ENCODE peak calls at places on chromosome 10, in seven cellular contexts. A, Y, E, U, S, B and I are unnamed samples.
A peak's percentile ranks its signal among the peaks of the same experiment; 100 is the strongest.

GRCh38 chr10:5553400-5554170 is 28.8 kb downstream of the CALML3 start:
- DNase-seq in A (peak; percentile 6), Y (no peak), E (no peak), U (no peak), S (no peak), B (no peak), I (no peak)

GRCh38 chr10:75994332-75995040 is 563.1 kb downstream of the LRMDA start:
- DNase-seq in A (no peak), Y (no peak), E (no peak), U (no peak), S (no peak), B (no peak), I (no peak)

GRCh38 chr10:12483996-12484944 is 134.9 kb downstream of the CAMK1D start:
- DNase-seq in A (no peak), Y (no peak), E (peak; percentile 12), U (no peak), S (no peak), B (no peak), I (no peak)

GRCh38 chr10:8416192-8416701 is 361.8 kb downstream of the GATA3 start:
- DNase-seq in A (no peak), Y (no peak), E (no peak), U (no peak), S (no peak), B (no peak), I (no peak)

GRCh38 chr10:72331575-72332422 is 22.9 kb downstream of the DNAJB12 start:
- DNase-seq in A (peak; percentile 91), Y (peak; percentile 43), E (peak; percentile 93), U (no peak), S (peak; percentile 91), B (peak; percentile 92), I (peak; percentile 64)

GRCh38 chr10:22825841-22826240 is 102.0 kb upstream of the ARMC3 start:
- DNase-seq in A (peak; percentile 63), Y (no peak), E (no peak), U (no peak), S (no peak), B (no peak), I (peak; percentile 31)

GRCh38 chr10:130751106-130751840 is 560.2 kb downstream of the TCERG1L start:
- DNase-seq in A (peak; percentile 35), Y (no peak), E (no peak), U (no peak), S (no peak), B (no peak), I (no peak)

GRCh38 chr10:36534471-36535002 is 590.9 kb upstream of the ANKRD30A start:
- DNase-seq in A (no peak), Y (no peak), E (peak; percentile 82), U (peak; percentile 67), S (peak; percentile 35), B (no peak), I (peak; percentile 2)

GRCh38 chr10:13724484-13724883 is 137.7 kb downstream of the PRPF18 start:
- DNase-seq in A (no peak), Y (no peak), E (peak; percentile 96), U (no peak), S (peak; percentile 91), B (no peak), I (no peak)

GRCh38 chr10:70998086-70998485 is 109.7 kb upstream of the PCBD1 start:
- DNase-seq in A (no peak), Y (no peak), E (no peak), U (no peak), S (no peak), B (no peak), I (no peak)

GRCh38 chr10:29925771-29926345 is 133.5 kb downstream of the JCAD start:
- DNase-seq in A (no peak), Y (no peak), E (no peak), U (no peak), S (no peak), B (no peak), I (no peak)

GRCh38 chr10:50291261-50291850 is 40.0 kb upstream of the ASAH2 start:
- DNase-seq in A (no peak), Y (no peak), E (peak; percentile 47), U (peak; percentile 8), S (no peak), B (no peak), I (no peak)

GRCh38 chr10:11874568-11875182 is 51.5 kb downstream of the PROSER2 start:
- DNase-seq in A (peak; percentile 30), Y (no peak), E (peak; percentile 76), U (no peak), S (no peak), B (no peak), I (no peak)

GRCh38 chr10:13758761-13759160 is 172.0 kb downstream of the PRPF18 start:
- DNase-seq in A (no peak), Y (no peak), E (no peak), U (no peak), S (no peak), B (no peak), I (no peak)

GRCh38 chr10:95282115-95282514 is 8.7 kb downstream of the PDLIM1 start:
- DNase-seq in A (no peak), Y (no peak), E (no peak), U (no peak), S (no peak), B (no peak), I (no peak)

GRCh38 chr10:17430647-17431355 is 23.6 kb downstream of the ST8SIA6 start:
- DNase-seq in A (peak; percentile 68), Y (no peak), E (peak; percentile 75), U (peak; percentile 74), S (peak; percentile 67), B (peak; percentile 78), I (no peak)

GRCh38 chr10:99370993-99371392 is 41.8 kb downstream of the CNNM1 start:
- DNase-seq in A (no peak), Y (no peak), E (peak; percentile 41), U (no peak), S (no peak), B (no peak), I (no peak)

GRCh38 chr10:91493313-91493712 is 83.2 kb downstream of the HECTD2 start:
- DNase-seq in A (no peak), Y (no peak), E (peak; percentile 70), U (peak; percentile 16), S (peak; percentile 18), B (no peak), I (no peak)

GRCh38 chr10:91381562-91381923 is 28.6 kb upstream of the HECTD2 start:
- DNase-seq in A (no peak), Y (no peak), E (no peak), U (no peak), S (peak; percentile 10), B (no peak), I (no peak)

GRCh38 chr10:110141185-110141584 is 66.2 kb upstream of the MXI1 start:
- DNase-seq in A (no peak), Y (no peak), E (no peak), U (no peak), S (peak; percentile 4), B (no peak), I (no peak)

GRCh38 chr10:61063035-61063434 is 119.0 kb upstream of the RHOBTB1 start:
- DNase-seq in A (no peak), Y (no peak), E (peak; percentile 5), U (peak; percentile 61), S (no peak), B (no peak), I (no peak)

GRCh38 chr10:24382045-24382444 is 173.1 kb downstream of the KIAA1217 start:
- DNase-seq in A (no peak), Y (no peak), E (no peak), U (no peak), S (no peak), B (no peak), I (no peak)

GRCh38 chr10:29309465-29309864 is 20.6 kb downstream of the LYZL1 start:
- DNase-seq in A (no peak), Y (no peak), E (no peak), U (no peak), S (no peak), B (no peak), I (no peak)

GRCh38 chr10:68184546-68184945 is 47.4 kb downstream of the ATOH7 start:
- DNase-seq in A (no peak), Y (no peak), E (no peak), U (no peak), S (no peak), B (no peak), I (no peak)

GRCh38 chr10:88974446-88975376 is 15.9 kb upstream of the FAS start:
- DNase-seq in A (no peak), Y (no peak), E (peak; percentile 66), U (no peak), S (no peak), B (no peak), I (no peak)

GRCh38 chr10:78178397-78178796 is 144.7 kb downstream of the RPS24 start:
- DNase-seq in A (no peak), Y (no peak), E (no peak), U (no peak), S (no peak), B (no peak), I (no peak)

GRCh38 chr10:114278140-114278883 is 39.3 kb downstream of the VWA2 start:
- DNase-seq in A (no peak), Y (no peak), E (no peak), U (no peak), S (no peak), B (no peak), I (no peak)

GRCh38 chr10:125134483-125134848 is 25.9 kb downstream of the CTBP2 start:
- DNase-seq in A (no peak), Y (no peak), E (no peak), U (no peak), S (no peak), B (no peak), I (no peak)

GRCh38 chr10:28841625-28842024 is 164.3 kb downstream of the BAMBI start:
- DNase-seq in A (peak; percentile 53), Y (no peak), E (peak; percentile 69), U (peak; percentile 19), S (no peak), B (no peak), I (no peak)

GRCh38 chr10:101466016-101466912 is 112.3 kb downstream of the BTRC start:
- DNase-seq in A (no peak), Y (no peak), E (no peak), U (no peak), S (no peak), B (no peak), I (no peak)
- H3K4me3 ChIP-seq in A (no peak overlapping the region), Y (no peak overlapping the region), E (no peak overlapping the region), U (no peak overlapping the region), S (no peak overlapping the region), B (no peak overlapping the region), I (no peak overlapping the region)

DNA sequence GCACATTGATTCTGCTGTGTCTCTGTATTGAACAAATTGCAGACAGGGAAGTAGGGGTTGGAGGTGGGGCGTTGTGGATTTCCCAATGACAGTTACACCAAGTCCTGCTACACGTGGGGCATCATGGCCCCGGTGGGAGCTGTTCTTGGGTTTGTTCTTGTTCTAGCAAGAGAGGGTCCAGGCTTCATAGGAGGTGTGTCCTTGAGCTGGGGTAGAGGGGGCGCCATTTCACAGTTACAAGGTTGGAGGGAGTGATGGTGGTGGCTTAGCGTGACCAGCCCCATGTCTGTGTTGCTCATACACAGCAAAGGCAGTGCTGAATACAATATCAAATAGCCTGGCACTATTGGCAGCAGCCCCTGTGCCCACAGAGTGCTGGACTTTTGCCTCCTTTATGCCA is 15.7 kb downstream of the SH2D4B start:
- DNase-seq in A (no peak), Y (no peak), E (no peak), U (no peak), S (no peak), B (no peak), I (no peak)
- TF ChIP-seq CTCF in A (no peak), Y (no peak), E (no peak), U (no peak), S (no peak), B (no peak), I (no peak)

GRCh38 chr10:51312817-51313216 is 238.5 kb downstream of the PRKG1 start:
- DNase-seq in A (no peak), Y (no peak), E (no peak), U (no peak), S (no peak), B (no peak), I (no peak)
- H3K4me3 ChIP-seq in A (no peak overlapping the region), Y (no peak overlapping the region), E (no peak overlapping the region), U (no peak overlapping the region), S (no peak overlapping the region), B (no peak overlapping the region), I (no peak overlapping the region)

GRCh38 chr10:116486774-116487448 is 58.8 kb upstream of the PNLIP start:
- DNase-seq in A (no peak), Y (no peak), E (no peak), U (no peak), S (no peak), B (no peak), I (no peak)
- TF ChIP-seq CTCF in A (no peak), Y (no peak), E (no peak), U (no peak), S (no peak), B (no peak), I (no peak)